ENCODE peak calls at places on chromosomes 2 and 18, in eight cellular contexts. M is transverse colon, B is tibial nerve, N is HepG2, J is suprapubic skin, C is A549, S is ovary, I is GM12878. D is an unnamed sample.

GRCh38 chr2:86592547-86593230 is 29.4 kb upstream of the CHMP3 start:
- DNase-seq in M (no peak), B (no peak), N (no peak), J (no peak), C (no peak), S (no peak), I (no peak), D (no peak)

GRCh38 chr18:55334875-55335274 is 253.1 kb downstream of the TCF4 start:
- DNase-seq in M (peak; percentile 16), B (peak; percentile 62), N (no peak), J (no peak), C (no peak), S (no peak), I (no peak), D (no peak)

GRCh38 chr2:111662039-111662740 is 221.8 kb downstream of the ANAPC1 start:
- DNase-seq in M (no peak), B (no peak), N (no peak), J (no peak), C (no peak), S (no peak), I (no peak), D (no peak)

GRCh38 chr2:218585541-218585940 is 16.9 kb downstream of the CNOT9 start:
- DNase-seq in M (no peak), B (no peak), N (no peak), J (no peak), C (no peak), S (no peak), I (no peak), D (no peak)

GRCh38 chr2:157857881-157858280 is 18.2 kb downstream of the ACVR1 start:
- DNase-seq in M (no peak), B (no peak), N (no peak), J (no peak), C (peak; percentile 68), S (no peak), I (no peak), D (no peak)

GRCh38 chr2:139165599-139165998 is 385.4 kb upstream of the NXPH2 start:
- DNase-seq in M (no peak), B (no peak), N (no peak), J (no peak), C (no peak), S (no peak), I (no peak), D (no peak)

GRCh38 chr18:45509535-45509934 is 105.7 kb upstream of the SLC14A2 start:
- DNase-seq in M (no peak), B (no peak), N (no peak), J (no peak), C (no peak), S (no peak), I (no peak), D (no peak)

GRCh38 chr2:20509301-20509765 is 62.5 kb downstream of the RHOB start:
- DNase-seq in M (no peak), B (no peak), N (no peak), J (no peak), C (no peak), S (no peak), I (no peak), D (no peak)

GRCh38 chr18:44759925-44760342 is 79.2 kb downstream of the SETBP1 start:
- DNase-seq in M (no peak), B (no peak), N (no peak), J (no peak), C (no peak), S (no peak), I (peak; percentile 48), D (no peak)

DNA sequence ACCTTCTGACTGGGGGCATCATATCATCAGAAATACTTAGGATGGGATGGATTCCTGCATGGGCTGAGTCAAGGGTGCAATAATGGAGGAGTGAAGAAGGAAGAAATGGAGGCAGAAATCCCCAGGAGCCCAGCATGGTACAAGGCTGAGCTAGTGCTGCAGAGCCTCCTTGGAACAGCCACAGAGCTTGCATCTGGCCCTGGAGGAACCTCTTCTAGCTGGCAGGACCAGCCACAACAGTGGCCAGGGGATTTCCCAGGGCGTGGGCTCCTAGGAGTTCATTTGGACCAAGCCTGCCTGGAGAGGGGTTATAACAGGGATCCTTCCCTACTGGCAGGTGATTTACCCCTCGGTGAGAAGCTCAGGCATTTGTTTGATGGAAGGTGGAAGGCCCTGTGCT is 4.7 kb upstream of the IL37 start:
- DNase-seq in M (no peak), B (no peak), N (no peak), J (no peak), C (no peak), S (no peak), I (no peak), D (no peak)
- TF ChIP-seq EP300 in M (no peak), B (no peak), N (no peak), J (no peak), C (no peak), S (no peak), I (no peak), D (no peak)

GRCh38 chr18:14922031-14922430 is 174.1 kb downstream of the ANKRD30B start:
- DNase-seq in M (no peak), B (no peak), N (no peak), J (peak; percentile 26), C (no peak), S (no peak), I (no peak), D (no peak)

GRCh38 chr18:14921547-14921946 is 173.6 kb downstream of the ANKRD30B start:
- DNase-seq in M (peak; percentile 50), B (no peak), N (no peak), J (no peak), C (no peak), S (no peak), I (no peak), D (no peak)

GRCh38 chr18:14925281-14925709 is 177.3 kb downstream of the ANKRD30B start:
- DNase-seq in M (no peak), B (no peak), N (no peak), J (peak; percentile 64), C (no peak), S (no peak), I (no peak), D (no peak)

GRCh38 chr18:14922965-14923565 is 175.1 kb downstream of the ANKRD30B start:
- DNase-seq in M (no peak), B (no peak), N (no peak), J (peak; percentile 55), C (no peak), S (no peak), I (no peak), D (no peak)

DNA sequence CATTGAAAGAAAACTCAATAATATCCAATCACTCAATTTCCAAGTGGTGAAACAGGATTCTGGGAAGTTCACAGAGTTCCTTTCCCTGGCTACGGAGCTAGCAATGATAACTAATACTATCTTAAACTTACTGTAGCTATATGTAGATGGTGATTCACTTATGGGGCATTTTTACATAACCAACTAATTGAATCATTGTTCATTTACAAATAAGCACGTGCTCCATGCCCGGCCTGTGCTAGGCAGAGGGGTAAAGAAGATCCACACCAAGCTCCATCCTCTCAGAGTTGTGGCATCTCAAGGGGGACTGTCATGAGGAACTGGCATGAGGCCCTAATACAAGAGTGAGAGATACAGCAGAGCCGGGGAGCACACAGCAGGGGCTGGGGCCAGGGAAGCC is 176.3 kb downstream of the ANKRD30B start:
- DNase-seq in M (no peak), B (no peak), N (no peak), J (peak; percentile 24), C (no peak), S (no peak), I (no peak), D (no peak)
- H3K9me3 ChIP-seq in M (no peaks in the 10 kb centered on the region), B (no peaks in the 10 kb centered on the region), N (no peaks in the 10 kb centered on the region), J (no peaks in the 10 kb centered on the region), C (no peaks in the 10 kb centered on the region), S (no peaks in the 10 kb centered on the region), I (no peaks in the 10 kb centered on the region), D (no peaks in the 10 kb centered on the region)

GRCh38 chr18:48776641-48777025 is 174.1 kb downstream of the SMAD7 start:
- DNase-seq in M (no peak), B (no peak), N (no peak), J (no peak), C (no peak), S (no peak), I (no peak), D (no peak)

GRCh38 chr18:48777737-48778111 is 173.0 kb downstream of the SMAD7 start:
- DNase-seq in M (no peak), B (no peak), N (peak; percentile 30), J (no peak), C (no peak), S (peak; percentile 47), I (no peak), D (no peak)

GRCh38 chr18:48776161-48776555 is 174.6 kb downstream of the SMAD7 start:
- DNase-seq in M (no peak), B (no peak), N (no peak), J (no peak), C (no peak), S (no peak), I (no peak), D (no peak)

GRCh38 chr18:48778344-48779011 is 172.3 kb downstream of the SMAD7 start:
- DNase-seq in M (no peak), B (no peak), N (no peak), J (no peak), C (no peak), S (no peak), I (peak; percentile 51), D (no peak)

DNA sequence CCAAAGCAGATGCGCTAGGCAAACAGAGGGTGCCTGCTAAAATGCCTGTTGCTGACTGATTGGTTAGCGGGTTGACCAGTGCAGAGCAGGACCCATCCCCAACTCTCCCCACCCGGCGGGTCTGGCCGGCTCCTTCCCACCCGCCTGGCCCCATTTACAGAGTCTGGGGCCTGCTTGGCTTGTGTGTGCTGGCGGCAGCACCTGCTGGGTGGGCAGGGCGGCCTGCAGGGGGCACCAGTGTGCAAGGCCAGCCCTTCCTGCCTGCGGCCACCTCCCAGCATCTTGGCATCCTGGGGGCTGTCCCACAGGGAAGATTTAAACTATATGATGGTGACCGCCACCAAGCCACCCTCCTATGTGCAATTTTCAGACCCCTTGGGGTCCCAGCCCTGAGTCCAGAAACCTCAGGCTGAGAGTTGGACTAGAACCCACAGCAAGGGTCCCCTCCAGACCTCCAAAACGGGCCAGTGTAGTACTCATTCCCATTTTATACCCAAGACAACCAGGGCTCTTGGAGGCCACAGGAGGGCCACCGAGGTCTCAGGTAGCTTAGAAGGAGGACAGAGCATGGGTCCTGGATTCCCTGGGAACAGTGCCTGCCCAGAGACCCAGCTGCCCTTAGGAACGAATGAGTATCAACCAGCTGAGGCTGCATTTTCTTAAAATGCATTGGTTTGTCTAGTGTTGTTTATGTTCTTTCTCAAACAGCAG is 173.6 kb downstream of the SMAD7 start:
- DNase-seq in M (peak; percentile 74), B (no peak), N (peak; percentile 44), J (no peak), C (peak; percentile 42), S (peak; percentile 73), I (no peak), D (peak; percentile 71)
- TF ChIP-seq EP300 in M (no peak), B (no peak), N (no peak), J (no peak), C (no peak), S (no peak), I (no peak), D (no peak)

DNA sequence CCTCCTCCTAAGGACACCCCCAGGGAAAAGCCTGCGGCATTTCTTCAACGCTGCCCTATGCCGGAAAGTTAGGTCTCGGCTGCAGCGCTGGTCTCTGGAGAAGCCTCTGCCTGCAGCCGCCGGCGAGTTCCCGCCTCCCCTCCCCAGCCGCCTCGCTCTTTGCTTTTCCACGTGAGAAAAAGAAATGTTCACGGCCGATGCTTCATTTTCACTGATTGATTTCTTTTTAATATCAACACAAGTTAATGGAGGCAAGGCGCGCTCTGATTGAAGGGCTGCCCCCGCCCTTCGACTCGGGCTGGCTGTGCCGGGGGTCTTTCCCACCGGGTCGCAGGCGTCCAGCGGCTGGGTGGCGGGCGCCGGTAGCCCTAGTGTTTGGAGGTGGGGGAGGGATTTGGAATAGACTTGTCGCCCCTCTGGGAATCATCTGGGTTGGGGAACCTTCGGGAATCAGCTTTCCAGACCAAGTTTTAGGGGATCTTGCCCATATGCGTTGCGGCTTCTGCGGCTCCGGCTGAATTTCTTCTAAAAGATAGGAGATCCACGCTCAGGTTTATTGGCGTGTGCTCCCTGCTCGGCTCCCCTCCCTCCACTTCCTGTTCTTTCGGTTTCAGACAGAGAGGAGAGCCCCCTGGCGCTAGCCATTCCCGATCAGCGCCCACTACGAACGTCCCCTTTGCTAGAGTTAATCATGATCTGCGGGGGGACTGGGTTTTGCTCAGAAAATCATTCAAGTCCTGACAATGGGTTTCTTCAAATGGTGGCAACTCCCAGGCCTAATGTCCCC is 4.1 kb downstream of the NRP2 start:
- DNase-seq in M (no peak), B (no peak), N (no peak), J (no peak), C (no peak), S (no peak), I (no peak), D (no peak)
- H3K9me3 ChIP-seq in M (no peaks in the 10 kb centered on the region), B (no peaks in the 10 kb centered on the region), N (no peaks in the 10 kb centered on the region), J (no peaks in the 10 kb centered on the region), C (no peaks in the 10 kb centered on the region), S (no peaks in the 10 kb centered on the region), I (no peaks in the 10 kb centered on the region), D (no peaks in the 10 kb centered on the region)

D was measured in stomach.